ENCODE peak calls at places on chromosomes 1 and 21, in four cellular contexts. R is GM12865, U is small intestine, I is C1 segment of cervical spinal cord. N is an unnamed sample.

GRCh38 chr1:203478231-203478630 is 2.6 kb downstream of the PRELP start:
- DNase-seq in R (no peak), U (no peak), I (no peak), N (no peak)

GRCh38 chr1:41739061-41739955 is 179.4 kb downstream of the HIVEP3 start:
- DNase-seq in R (peak), U (no peak), I (peak), N (peak)

GRCh38 chr1:145990249-145991097 is 5.9 kb downstream of the TXNIP start:
- DNase-seq in R (no peak), U (peak), I (no peak), N (no peak)

GRCh38 chr1:226482975-226483660 is 65.4 kb upstream of the STUM start:
- DNase-seq in R (no peak), U (peak), I (no peak), N (no peak)

GRCh38 chr1:201357211-201357610 is 20.3 kb downstream of the TNNT2 start:
- DNase-seq in R (no peak), U (no peak), I (no peak), N (no peak)

GRCh38 chr1:228646717-228647522 is 88.4 kb upstream of the RHOU start:
- DNase-seq in R (peak), U (peak), I (no peak), N (peak)

GRCh38 chr1:46472503-46473181 is 17.0 kb upstream of the DMBX1 start:
- DNase-seq in R (no peak), U (no peak), I (no peak), N (no peak)

GRCh38 chr1:161486806-161487482 is 18.3 kb upstream of the FCGR2A start:
- DNase-seq in R (peak), U (peak), I (peak), N (peak)

GRCh38 chr1:177817969-177818872 is 151.6 kb downstream of the SEC16B start:
- DNase-seq in R (peak), U (no peak), I (no peak), N (no peak)

GRCh38 chr1:235022341-235023196 is 106.1 kb downstream of the TOMM20 start:
- DNase-seq in R (peak), U (no peak), I (peak), N (no peak)

GRCh38 chr1:46489638-46490602 is at the start of gene DMBX1:
- DNase-seq in R (peak), U (peak), I (no peak), N (no peak)

GRCh38 chr1:58047265-58047858 is 499.2 kb downstream of the OMA1 start:
- DNase-seq in R (peak), U (peak), I (no peak), N (no peak)

GRCh38 chr21:42308161-42308913 is 6.9 kb downstream of the TFF3 start:
- DNase-seq in R (no peak), U (no peak), I (no peak), N (no peak)

GRCh38 chr1:198304431-198304830 is 147.6 kb downstream of the NEK7 start:
- DNase-seq in R (no peak), U (no peak), I (no peak), N (no peak)

N was measured in SK-N-MC.